ENCODE peak calls at places on chromosomes 11 and 22, in six cellular contexts. B is fibroblast of lung, Z is tibial nerve, X is sigmoid colon, O is stomach, U is GM23338. J is an unnamed sample.

GRCh38 chr22:22085702-22086500 is 103.3 kb upstream of the TOP3B start:
- DNase-seq in B (peak; percentile 18), Z (no peak), X (no peak), O (no peak), U (no peak), J (no peak)

GRCh38 chr11:72379384-72380131 is 54.8 kb downstream of the CLPB start:
- DNase-seq in B (no peak), Z (no peak), X (no peak), O (no peak), U (no peak), J (no peak)

GRCh38 chr11:128632151-128632791 is 44.9 kb upstream of the ETS1 start:
- DNase-seq in B (peak; percentile 60), Z (no peak), X (no peak), O (no peak), U (peak; percentile 88), J (peak; percentile 42)

GRCh38 chr11:32891657-32892354 is 805 bp upstream of the QSER1 start:
- DNase-seq in B (peak; percentile 42), Z (no peak), X (no peak), O (no peak), U (peak; percentile 79), J (peak; percentile 4)

GRCh38 chr11:71298761-71299181 is 46.4 kb upstream of the SHANK2 start:
- DNase-seq in B (no peak), Z (no peak), X (peak; percentile 55), O (peak; percentile 22), U (no peak), J (no peak)

GRCh38 chr11:126834149-126834548 is 166.4 kb downstream of the KIRREL3 start:
- DNase-seq in B (peak; percentile 97), Z (no peak), X (no peak), O (no peak), U (no peak), J (no peak)

GRCh38 chr11:2328656-2329354 is 27.0 kb downstream of the TSPAN32 start:
- DNase-seq in B (no peak), Z (no peak), X (no peak), O (no peak), U (no peak), J (no peak)

GRCh38 chr11:73376803-73377629 is 817 bp downstream of the RELT start:
- DNase-seq in B (peak; percentile 77), Z (peak; percentile 23), X (peak; percentile 78), O (peak; percentile 41), U (peak; percentile 64), J (peak; percentile 35)

GRCh38 chr11:67045314-67045713 is 11.3 kb upstream of the RHOD start:
- DNase-seq in B (peak; percentile 95), Z (no peak), X (no peak), O (no peak), U (no peak), J (no peak)

GRCh38 chr11:121983901-121984300 is 132.1 kb downstream of the BLID start:
- DNase-seq in B (no peak), Z (no peak), X (no peak), O (no peak), U (no peak), J (no peak)

GRCh38 chr11:120532511-120533196 is 21.1 kb downstream of the GRIK4 start:
- DNase-seq in B (peak; percentile 79), Z (no peak), X (no peak), O (no peak), U (no peak), J (no peak)

GRCh38 chr11:47784785-47785381 is 17.7 kb upstream of the FNBP4 start:
- DNase-seq in B (no peak), Z (no peak), X (no peak), O (no peak), U (no peak), J (no peak)

GRCh38 chr11:122697636-122698167 is 42.2 kb downstream of the UBASH3B start:
- DNase-seq in B (peak; percentile 65), Z (no peak), X (no peak), O (no peak), U (no peak), J (no peak)

GRCh38 chr11:103892603-103893002 is 143.8 kb upstream of the DDI1 start:
- DNase-seq in B (peak; percentile 85), Z (no peak), X (no peak), O (no peak), U (no peak), J (peak; percentile 16)

GRCh38 chr11:133355095-133355494 is 177.2 kb downstream of the OPCML start:
- DNase-seq in B (no peak), Z (no peak), X (no peak), O (no peak), U (no peak), J (no peak)

GRCh38 chr11:35031869-35032268 is 107.1 kb upstream of the CD44 start:
- DNase-seq in B (no peak), Z (no peak), X (no peak), O (no peak), U (no peak), J (no peak)

GRCh38 chr11:82547163-82547560 is 186.5 kb downstream of the FAM181B start:
- DNase-seq in B (no peak), Z (no peak), X (no peak), O (no peak), U (no peak), J (no peak)

GRCh38 chr11:34192481-34193401 is 87.3 kb downstream of the NAT10 start:
- DNase-seq in B (peak; percentile 95), Z (peak; percentile 41), X (peak; percentile 86), O (peak; percentile 45), U (no peak), J (peak; percentile 36)

GRCh38 chr11:27795955-27796861 is 96.0 kb upstream of the BDNF start:
- DNase-seq in B (no peak), Z (no peak), X (no peak), O (peak; percentile 26), U (peak; percentile 69), J (no peak)

GRCh38 chr11:33179431-33179830 is 18.2 kb upstream of the CSTF3 start:
- DNase-seq in B (peak; percentile 23), Z (no peak), X (no peak), O (no peak), U (peak; percentile 24), J (no peak)

GRCh38 chr22:40727607-40728325 is 48.5 kb downstream of the MCHR1 start:
- DNase-seq in B (no peak), Z (no peak), X (no peak), O (no peak), U (no peak), J (no peak)

GRCh38 chr11:94007906-94008305 is 13.2 kb upstream of the HEPHL1 start:
- DNase-seq in B (no peak), Z (no peak), X (no peak), O (no peak), U (no peak), J (no peak)

GRCh38 chr11:129041611-129042018 is 98.9 kb upstream of the TP53AIP1 start:
- DNase-seq in B (peak; percentile 28), Z (no peak), X (no peak), O (no peak), U (no peak), J (no peak)

GRCh38 chr11:72373163-72373562 is 61.2 kb downstream of the CLPB start:
- DNase-seq in B (no peak), Z (no peak), X (no peak), O (no peak), U (no peak), J (no peak)

GRCh38 chr22:47757741-47758140 is 995.3 kb downstream of the TBC1D22A start:
- DNase-seq in B (no peak), Z (no peak), X (no peak), O (no peak), U (no peak), J (no peak)

GRCh38 chr22:47762141-47762540 is 999.7 kb downstream of the TBC1D22A start:
- DNase-seq in B (no peak), Z (no peak), X (no peak), O (no peak), U (no peak), J (no peak)

GRCh38 chr22:47765757-47766156 is 1003.3 kb downstream of the TBC1D22A start:
- DNase-seq in B (no peak), Z (no peak), X (no peak), O (no peak), U (no peak), J (no peak)

DNA sequence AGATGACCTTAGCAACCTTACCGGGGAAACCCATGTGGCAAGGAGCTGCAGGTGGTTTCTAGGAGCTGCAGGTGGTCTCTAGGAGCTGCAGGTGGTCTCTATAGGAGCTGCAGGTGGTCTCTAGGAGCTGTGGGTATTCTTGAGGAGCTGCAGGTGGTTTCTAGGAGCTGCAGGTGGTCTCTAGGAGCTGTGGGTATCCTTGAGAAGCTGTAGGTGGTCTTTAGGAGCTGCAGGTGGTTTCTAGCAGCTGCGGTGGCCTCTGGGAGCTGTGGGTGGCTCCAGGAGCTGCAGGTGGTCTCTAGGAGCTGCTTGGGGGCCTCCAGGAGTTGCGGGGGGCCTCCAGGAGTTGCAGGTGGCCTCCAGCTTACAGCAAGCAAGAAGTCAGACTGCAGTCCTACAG is 997.5 kb downstream of the TBC1D22A start:
- DNase-seq in B (no peak), Z (no peak), X (no peak), O (no peak), U (no peak), J (no peak)
- TF ChIP-seq CTCF in B (no peak), Z (no peak), X (no peak), O (no peak), U (no peak), J (no peak)

GRCh38 chr11:86179646-86180064 is 64.9 kb upstream of the EED start:
- DNase-seq in B (no peak), Z (no peak), X (no peak), O (no peak), U (no peak), J (no peak)
- H3K4me1 ChIP-seq in B (peaks cover 7% of the 10 kb centered on the region), Z (no peaks in the 10 kb centered on the region), X (no peaks in the 10 kb centered on the region), O (peaks cover 3% of the 10 kb centered on the region), U (no peaks in the 10 kb centered on the region), J (no peaks in the 10 kb centered on the region)

GRCh38 chr11:111983187-111983986 is 41.8 kb upstream of the DLAT start:
- DNase-seq in B (peak; percentile 73), Z (no peak), X (no peak), O (peak; percentile 71), U (peak; percentile 96), J (no peak)
- H3K4me3 ChIP-seq in B (no peak overlapping the region), Z (no peak overlapping the region), X (no peak overlapping the region), O (peak overlapping the region; percentile 28), U (peak overlapping the region; percentile 26), J (no peak overlapping the region)

GRCh38 chr11:62611705-62612365 is 740 bp downstream of the EML3 start:
- DNase-seq in B (peak; percentile 74), Z (no peak), X (peak; percentile 86), O (peak; percentile 57), U (peak; percentile 52), J (no peak)
- TF ChIP-seq CTCF in B (peak; percentile 7), Z (no peak), X (no peak), O (no peak), U (no peak), J (no peak)

GRCh38 chr11:1150769-1151365 is 6.9 kb upstream of the MUC5AC start:
- DNase-seq in B (peak; percentile 30), Z (no peak), X (no peak), O (peak; percentile 60), U (no peak), J (no peak)
- H3K4me1 ChIP-seq in B (peaks cover 13% of the 10 kb centered on the region), Z (no peaks in the 10 kb centered on the region), X (no peaks in the 10 kb centered on the region), O (peaks cover 51% of the 10 kb centered on the region), U (no peaks in the 10 kb centered on the region), J (no peaks in the 10 kb centered on the region)

GRCh38 chr11:44568706-44569473 is 3.4 kb downstream of the CD82 start:
- DNase-seq in B (peak; percentile 97), Z (peak; percentile 35), X (peak; percentile 84), O (peak; percentile 75), U (no peak), J (no peak)
- H3K4me3 ChIP-seq in B (peak overlapping the region; percentile 69), Z (no peak overlapping the region), X (no peak overlapping the region), O (peak overlapping the region; percentile 33), U (no peak overlapping the region), J (no peak overlapping the region)